ENCODE peak calls at places on chromosomes 3 and 15, in four cellular contexts. I is Right ventricle myocardium superior, K is non-pigmented ciliary epithelial cell, T is RCC 7860. C is an unnamed sample.

GRCh38 chr15:68806220-68807105 is 14.2 kb downstream of the ANP32A start:
- DNase-seq in I (no peak), T (no peak), K (no peak), C (no peak)

GRCh38 chr3:124535306-124535705 is 194.9 kb upstream of the UMPS start:
- DNase-seq in I (no peak), T (no peak), K (no peak), C (no peak)

GRCh38 chr3:89314454-89314853 is 207.0 kb downstream of the EPHA3 start:
- DNase-seq in T (no peak), I (no peak), K (no peak), C (peak; percentile 74)

GRCh38 chr3:185423178-185423577 is 60.2 kb downstream of the MAP3K13 start:
- DNase-seq in T (peak; percentile 56), K (no peak), I (no peak), C (peak; percentile 25)

GRCh38 chr15:58457466-58457965 is 25.7 kb downstream of the LIPC start:
- DNase-seq in K (peak; percentile 62), I (no peak), T (peak; percentile 79), C (peak; percentile 92)

GRCh38 chr3:171056528-171056927 is 30.0 kb upstream of the SLC2A2 start:
- DNase-seq in I (no peak), K (peak; percentile 71), T (peak; percentile 68), C (peak; percentile 81)

GRCh38 chr3:190644766-190645165 is 130.9 kb downstream of the IL1RAP start:
- DNase-seq in I (no peak), T (no peak), K (peak; percentile 23), C (no peak)

GRCh38 chr3:160129459-160130061 is 95.7 kb upstream of the C3orf80 start:
- DNase-seq in T (peak; percentile 96), I (no peak), K (peak; percentile 94), C (peak; percentile 95)

GRCh38 chr3:67171841-67172240 is 173.7 kb downstream of the KBTBD8 start:
- DNase-seq in T (no peak), I (no peak), K (no peak), C (no peak)

GRCh38 chr3:128879991-128880390 is 571 bp downstream of the ACAD9 start:
- DNase-seq in K (no peak), I (no peak), T (no peak), C (no peak)

GRCh38 chr3:45870099-45870498 is 16.2 kb upstream of the CCR9 start:
- DNase-seq in I (no peak), K (no peak), T (no peak), C (no peak)

GRCh38 chr15:82790321-82790720 is 15.5 kb downstream of the FSD2 start:
- DNase-seq in T (no peak), I (no peak), K (no peak), C (no peak)

GRCh38 chr3:172595648-172596393 is 72.6 kb upstream of the TNFSF10 start:
- DNase-seq in K (no peak), T (peak; percentile 83), I (no peak), C (peak; percentile 70)

GRCh38 chr3:16136042-16136441 is 38.4 kb upstream of the GALNT15 start:
- DNase-seq in I (no peak), T (no peak), K (no peak), C (peak; percentile 60)

GRCh38 chr3:16512435-16513140 is 911 bp downstream of the RFTN1 start:
- DNase-seq in I (peak; percentile 82), K (no peak), T (peak; percentile 30), C (no peak)

GRCh38 chr3:98565237-98565643 is 28.2 kb downstream of the CPOX start:
- DNase-seq in T (no peak), I (no peak), K (no peak), C (peak; percentile 50)

GRCh38 chr15:90266061-90266431 is 574 bp downstream of the NGRN start:
- DNase-seq in I (peak; percentile 58), K (no peak), T (no peak), C (peak; percentile 27)

GRCh38 chr15:32829441-32829840 is 111.6 kb downstream of the GREM1 start:
- DNase-seq in T (no peak), K (no peak), I (no peak), C (peak; percentile 52)

GRCh38 chr3:195083659-195084058 is 187.3 kb downstream of the XXYLT1 start:
- DNase-seq in T (no peak), K (no peak), I (peak; percentile 22), C (no peak)

GRCh38 chr3:185939721-185940120 is 1.9 kb upstream of the TRA2B start:
- DNase-seq in K (no peak), I (no peak), T (no peak), C (no peak)

GRCh38 chr3:147398841-147399534 is 7.4 kb downstream of the ZIC4 start:
- DNase-seq in I (no peak), K (no peak), T (no peak), C (no peak)

GRCh38 chr3:103960819-103961218 is 1405.9 kb upstream of the ALCAM start:
- DNase-seq in T (no peak), I (no peak), K (no peak), C (no peak)

GRCh38 chr3:43641306-43642114 is 19.7 kb upstream of the ANO10 start:
- DNase-seq in T (no peak), K (no peak), I (no peak), C (peak; percentile 54)

GRCh38 chr15:52466134-52466701 is 62.5 kb downstream of the MYO5A start:
- DNase-seq in T (no peak), I (peak; percentile 60), K (no peak), C (peak; percentile 10)

GRCh38 chr3:136753112-136753939 is 1.1 kb upstream of the STAG1 start:
- DNase-seq in K (no peak), T (no peak), I (no peak), C (no peak)

GRCh38 chr3:39405687-39406367 is 693 bp upstream of the RPSA start:
- DNase-seq in T (no peak), I (no peak), K (no peak), C (no peak)

GRCh38 chr3:3560566-3561336 is 238.5 kb upstream of the LRRN1 start:
- DNase-seq in K (peak; percentile 30), T (no peak), I (no peak), C (no peak)

GRCh38 chr3:56801151-56801596 is 575 bp downstream of the ARHGEF3 start:
- DNase-seq in I (no peak), T (no peak), K (no peak), C (no peak)

GRCh38 chr15:52013151-52013791 is 5.7 kb upstream of the MAPK6 start:
- DNase-seq in I (no peak), K (no peak), T (peak; percentile 85), C (peak; percentile 85)

GRCh38 chr15:64426845-64427465 is 33.4 kb upstream of the ZNF609 start:
- DNase-seq in I (no peak), T (peak; percentile 21), K (no peak), C (peak; percentile 35)

GRCh38 chr3:48410205-48411040 is 19.5 kb downstream of the PLXNB1 start:
- DNase-seq in I (no peak), K (no peak), T (no peak), C (no peak)

GRCh38 chr3:45922950-45923590 is 20.2 kb upstream of the CXCR6 start:
- DNase-seq in I (no peak), T (no peak), K (no peak), C (no peak)

GRCh38 chr3:85821130-85821756 is 862.5 kb downstream of the CADM2 start:
- DNase-seq in T (peak; percentile 8), I (no peak), K (no peak), C (no peak)

GRCh38 chr3:186318135-186318534 is 43.9 kb downstream of the DGKG start:
- DNase-seq in K (peak; percentile 22), T (no peak), I (no peak), C (peak; percentile 7)

C was measured in HCEC 1CT.